ENCODE peak calls at places on chromosomes 16 and 17, in nine cellular contexts. J is cerebellar nuclear complex, L is HCEC 1CT, D is AG08396, Z is HAP-1, S is RPMI8226, X is ACHN, O is lower leg skin, U is heart right ventricle. F is an unnamed sample.

GRCh38 chr17:41492771-41493170 is 3.1 kb upstream of the KRT36 start:
- DNase-seq in O (no peak), D (no peak), U (peak), S (peak), X (no peak), L (no peak), Z (peak), J (no peak), F (no peak)

GRCh38 chr17:82588266-82589175 is 59.7 kb downstream of the WDR45B start:
- DNase-seq in U (no peak), Z (no peak), O (peak), X (no peak), J (no peak), L (no peak), S (no peak), D (no peak), F (no peak)

GRCh38 chr16:82633964-82634600 is 7.3 kb downstream of the CDH13 start:
- DNase-seq in J (no peak), D (peak), O (no peak), X (no peak), S (no peak), L (no peak), Z (peak), U (peak), F (no peak)

GRCh38 chr17:11182430-11182829 is 58.6 kb upstream of the SHISA6 start:
- DNase-seq in O (no peak), Z (no peak), D (no peak), U (no peak), S (no peak), J (no peak), X (peak), L (no peak), F (no peak)

GRCh38 chr17:7220593-7221280 is 999 bp downstream of the ACADVL start:
- DNase-seq in J (no peak), Z (peak), O (no peak), S (peak), X (peak), L (peak), D (peak), U (no peak), F (peak)

GRCh38 chr17:55478971-55479370 is 32.3 kb downstream of the SMIM36 start:
- DNase-seq in S (no peak), L (no peak), D (no peak), U (no peak), X (no peak), O (no peak), J (no peak), Z (no peak), F (no peak)

GRCh38 chr17:67891481-67892119 is 66.3 kb downstream of the BPTF start:
- DNase-seq in S (no peak), L (peak), U (no peak), X (peak), J (no peak), Z (no peak), O (no peak), D (peak), F (peak)

GRCh38 chr16:70712942-70713341 is 27.1 kb upstream of the MTSS2 start:
- DNase-seq in S (no peak), D (no peak), U (no peak), X (no peak), L (no peak), J (no peak), Z (peak), O (no peak), F (no peak)

GRCh38 chr16:15427648-15428239 is 6.6 kb upstream of the BMERB1 start:
- DNase-seq in J (no peak), S (peak), D (peak), X (peak), U (peak), L (peak), O (peak), Z (peak), F (peak)